ENCODE peak calls at places on chromosome 10, in ten cellular contexts. D is lower lobe of right lung; S is adrenal gland; T is heart left ventricle; O is PC-9; I is right lobe of liver; V is body of pancreas; F is CD8-positive, alpha-beta T cell; Y is H9; Z is cardiac muscle cell. M is an unnamed sample. For H3K4me1, the result is how much of the 10 kb centered on the place peaks cover.

GRCh38 chr10:114534480-114535095 is 123.5 kb downstream of the ABLIM1 start:
- DNase-seq in D (no peak), I (no peak), Y (no peak), F (no peak), V (no peak), S (no peak), T (no peak), O (no peak), Z (no peak), M (no peak)

GRCh38 chr10:97543025-97543546 is 29.5 kb upstream of the ANKRD2 start:
- DNase-seq in F (peak), S (peak), I (no peak), T (peak), Y (no peak), D (peak), Z (no peak), O (peak), V (peak), M (peak)

GRCh38 chr10:46527241-46527811 is 29.1 kb downstream of the GPRIN2 start:
- DNase-seq in F (no peak), Y (no peak), T (peak), O (no peak), S (no peak), I (peak), D (peak), V (peak), Z (no peak), M (no peak)

GRCh38 chr10:103620891-103621777 is 127.6 kb downstream of the NEURL1 start:
- DNase-seq in I (no peak), F (no peak), D (no peak), Z (no peak), O (no peak), S (no peak), V (no peak), Y (no peak), T (no peak), M (no peak)

GRCh38 chr10:71697938-71698709 is 21.5 kb downstream of the C10orf105 start:
- DNase-seq in F (peak), V (no peak), D (no peak), O (no peak), T (no peak), Z (no peak), Y (no peak), I (no peak), S (no peak), M (no peak)

GRCh38 chr10:127524229-127524628 is 24.9 kb upstream of the NPS start:
- DNase-seq in O (no peak), Y (no peak), I (no peak), V (no peak), F (no peak), D (no peak), S (no peak), Z (no peak), T (no peak), M (no peak)

GRCh38 chr10:124864421-124865193 is 63.0 kb downstream of the ABRAXAS2 start:
- DNase-seq in V (peak), O (peak), S (peak), Y (no peak), T (peak), Z (peak), D (peak), I (peak), F (no peak), M (no peak)

GRCh38 chr10:1933215-1933614 is 195.9 kb upstream of the ADARB2 start:
- DNase-seq in F (no peak), I (no peak), T (no peak), Z (no peak), Y (no peak), S (no peak), V (no peak), D (no peak), O (no peak), M (no peak)

GRCh38 chr10:6011558-6011957 is 34.2 kb upstream of the IL15RA start:
- DNase-seq in Z (no peak), I (peak), T (no peak), O (no peak), S (no peak), D (no peak), F (no peak), V (no peak), Y (no peak), M (no peak)

GRCh38 chr10:25849971-25850370 is 84.1 kb upstream of the MYO3A start:
- DNase-seq in O (no peak), S (no peak), Y (no peak), D (no peak), F (no peak), V (no peak), Z (no peak), I (no peak), T (no peak), M (no peak)

GRCh38 chr10:122181901-122182799 is 88.9 kb upstream of the BTBD16 start:
- DNase-seq in Y (no peak), V (no peak), F (no peak), D (no peak), O (no peak), Z (no peak), T (no peak), S (no peak), I (no peak), M (no peak)

GRCh38 chr10:34102917-34103506 is 712.1 kb downstream of the PARD3 start:
- DNase-seq in T (no peak), Z (no peak), Y (no peak), I (no peak), O (no peak), V (no peak), F (no peak), D (no peak), S (no peak), M (no peak)

GRCh38 chr10:71865561-71866041 is 14.6 kb upstream of the PSAP start:
- DNase-seq in T (no peak), O (no peak), I (no peak), S (no peak), Z (no peak), F (no peak), D (no peak), Y (no peak), V (no peak), M (no peak)

GRCh38 chr10:110840225-110840922 is 31.4 kb upstream of the PDCD4 start:
- DNase-seq in Z (no peak), V (peak), T (no peak), Y (no peak), S (no peak), F (no peak), O (peak), D (peak), I (peak), M (peak)

GRCh38 chr10:82942572-82943091 is 1067.6 kb downstream of the NRG3 start:
- DNase-seq in F (no peak), I (no peak), V (peak), T (no peak), O (no peak), S (peak), Y (no peak), D (no peak), Z (no peak), M (peak)

GRCh38 chr10:44376504-44377099 is 8.3 kb downstream of the CXCL12 start:
- DNase-seq in O (no peak), D (no peak), I (no peak), S (no peak), F (no peak), V (no peak), Z (no peak), T (no peak), Y (no peak), M (no peak)

GRCh38 chr10:13586676-13587355 is at the start of gene PRPF18:
- DNase-seq in I (peak), S (peak), Z (peak), V (peak), O (peak), F (peak), D (peak), Y (peak), T (peak), M (peak)
- H3K27ac ChIP-seq in I (peak), S (no peak), Z (no peak), V (peak), O (no peak), F (peak), D (peak), Y (no peak), T (peak), M (no peak)

DNA sequence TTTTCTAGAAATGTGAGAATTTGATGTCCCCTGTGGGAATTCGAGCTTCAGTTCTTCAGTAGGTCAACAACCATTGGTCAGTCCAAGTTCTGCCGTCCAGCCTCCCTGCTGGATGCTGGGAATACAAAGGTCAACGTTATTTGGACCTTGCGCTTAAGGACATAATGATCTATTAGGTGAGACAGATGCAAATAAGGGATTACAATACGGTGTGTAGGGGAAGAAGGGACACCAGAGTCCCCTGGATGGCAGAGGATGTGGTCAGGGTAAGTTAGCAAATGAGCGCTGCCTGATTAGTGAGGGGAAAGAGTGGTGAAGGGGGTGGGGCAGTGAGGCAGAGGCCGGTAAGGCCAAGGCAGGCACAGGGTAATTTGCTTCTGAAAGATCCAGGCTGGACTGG is 16.2 kb downstream of the CCNY start:
- DNase-seq in I (no peak), O (no peak), Y (no peak), Z (no peak), T (no peak), F (peak), S (no peak), D (no peak), V (no peak), M (no peak)
- H3K4me1 ChIP-seq in I (half or more), O (under half), Y (under half), Z (under half), T (half or more), F (half or more), S (under half), D (half or more), V (under half), M (under half)

GRCh38 chr10:92087750-92088395 is 164.3 kb downstream of the BTAF1 start:
- DNase-seq in O (peak), Z (peak), S (peak), Y (peak), V (peak), T (peak), I (peak), F (peak), D (peak), M (peak)
- TF ChIP-seq CTCF in O (peak), Z (peak), S (peak), Y (peak), V (peak), T (peak), I (peak), F (peak), D (peak), M (peak)

GRCh38 chr10:91907033-91907594 is 2.2 kb downstream of the FGFBP3 start:
- DNase-seq in D (no peak), I (no peak), Z (no peak), S (no peak), V (no peak), O (no peak), F (no peak), T (no peak), Y (no peak), M (no peak)

GRCh38 chr10:91908358-91909177 is 718 bp downstream of the FGFBP3 start:
- DNase-seq in I (peak), S (peak), Y (peak), Z (peak), O (peak), D (peak), F (peak), T (peak), V (peak), M (peak)

GRCh38 chr10:91910467-91910866 is 1.2 kb upstream of the FGFBP3 start:
- DNase-seq in Y (no peak), I (no peak), F (no peak), V (no peak), O (no peak), D (no peak), Z (no peak), T (no peak), S (no peak), M (no peak)

GRCh38 chr10:91909178-91909677 is at the start of gene FGFBP3:
- DNase-seq in Z (peak), Y (peak), F (peak), V (peak), I (no peak), D (no peak), O (peak), S (no peak), T (peak), M (peak)

GRCh38 chr10:91907914-91908357 is 1.4 kb downstream of the FGFBP3 start:
- DNase-seq in D (no peak), V (no peak), O (no peak), I (no peak), S (no peak), T (no peak), Y (no peak), F (no peak), Z (peak), M (no peak)
- H3K27ac ChIP-seq in D (peak), V (peak), O (no peak), I (no peak), S (peak), T (peak), Y (no peak), F (peak), Z (peak), M (no peak)